ENCODE peak calls at places on chromosomes 12 and 14, in seven cellular contexts. J is endothelial cell, N is AG09319, Q is PC-9, O is progenitor cell of endocrine pancreas, H is AG04450, E is left lung. U is an unnamed sample.
A peak's percentile ranks its signal among the peaks of the same experiment; 100 is the strongest.

GRCh38 chr12:113230315-113231274 is 9.3 kb downstream of the TPCN1 start:
- DNase-seq in N (no peak), Q (no peak), E (peak; percentile 30), O (no peak), H (no peak), J (no peak), U (no peak)

GRCh38 chr12:26692417-26692816 is 140.6 kb downstream of the ITPR2 start:
- DNase-seq in O (no peak), N (no peak), E (no peak), H (no peak), Q (no peak), J (no peak), U (no peak)

GRCh38 chr12:13177896-13178295 is 18.6 kb upstream of the EMP1 start:
- DNase-seq in O (no peak), Q (no peak), N (no peak), J (no peak), E (no peak), H (no peak), U (no peak)

GRCh38 chr14:29271669-29272068 is 505.1 kb downstream of the FOXG1 start:
- DNase-seq in O (no peak), Q (no peak), J (no peak), N (no peak), H (no peak), E (no peak), U (no peak)

GRCh38 chr14:58107947-58108552 is 44.0 kb downstream of the ARMH4 start:
- DNase-seq in O (no peak), Q (peak; percentile 30), E (no peak), J (peak; percentile 34), N (peak; percentile 46), H (peak; percentile 46), U (peak; percentile 40)

GRCh38 chr12:31644536-31644935 is 15.0 kb upstream of the ETFBKMT start:
- DNase-seq in N (no peak), Q (no peak), H (no peak), O (no peak), E (no peak), J (no peak), U (no peak)

GRCh38 chr14:59342516-59343484 is 122.4 kb downstream of the GPR135 start:
- DNase-seq in J (no peak), Q (peak; percentile 72), E (no peak), O (no peak), N (no peak), H (no peak), U (no peak)

GRCh38 chr14:101174522-101174838 is 271.0 kb upstream of the RTL1 start:
- DNase-seq in Q (no peak), H (no peak), N (no peak), J (no peak), E (peak; percentile 61), O (no peak), U (no peak)

GRCh38 chr12:95070378-95070777 is 3.0 kb downstream of the NR2C1 start:
- DNase-seq in H (no peak), N (no peak), O (no peak), J (no peak), Q (no peak), E (no peak), U (no peak)

GRCh38 chr14:105857223-105857815 is 330.9 kb downstream of the TMEM121 start:
- DNase-seq in H (no peak), O (no peak), N (no peak), Q (no peak), E (peak; percentile 27), J (no peak), U (no peak)

GRCh38 chr14:53278602-53279506 is 125.7 kb upstream of the DDHD1 start:
- DNase-seq in E (no peak), N (no peak), H (peak; percentile 45), O (no peak), J (no peak), Q (peak; percentile 8), U (no peak)

GRCh38 chr12:40691913-40692616 is at the start of gene CNTN1:
- DNase-seq in Q (peak; percentile 44), H (no peak), J (peak; percentile 77), N (peak; percentile 16), O (peak; percentile 68), E (peak; percentile 72), U (peak; percentile 74)

GRCh38 chr14:54653764-54654469 is 87.0 kb downstream of the SAMD4A start:
- DNase-seq in J (peak; percentile 48), Q (peak; percentile 61), O (no peak), H (no peak), N (no peak), E (no peak), U (no peak)

GRCh38 chr12:123808167-123808566 is 46.1 kb downstream of the DNAH10 start:
- DNase-seq in E (no peak), Q (peak; percentile 11), H (no peak), J (peak; percentile 24), O (no peak), N (no peak), U (peak; percentile 11)

GRCh38 chr14:62957562-62957961 is 87.7 kb downstream of the KCNH5 start:
- DNase-seq in H (peak; percentile 94), J (no peak), Q (peak; percentile 37), N (no peak), O (no peak), E (peak; percentile 32), U (no peak)

GRCh38 chr12:67595365-67595764 is 53.2 kb upstream of the DYRK2 start:
- DNase-seq in H (no peak), O (no peak), N (no peak), J (no peak), E (no peak), Q (no peak), U (no peak)

GRCh38 chr14:57831981-57832380 is 33.9 kb downstream of the SLC35F4 start:
- DNase-seq in O (no peak), Q (no peak), E (no peak), N (no peak), H (no peak), J (peak; percentile 11), U (no peak)

GRCh38 chr12:129069886-129070285 is 216.6 kb downstream of the GLT1D1 start:
- DNase-seq in E (no peak), J (no peak), H (no peak), O (no peak), Q (no peak), N (no peak), U (no peak)

GRCh38 chr12:113065126-113066007 is 8.8 kb downstream of the DTX1 start:
- DNase-seq in N (no peak), E (no peak), H (no peak), O (peak; percentile 50), Q (peak; percentile 11), J (peak; percentile 67), U (peak; percentile 40)

GRCh38 chr12:79409562-79409961 is 281.2 kb downstream of the PAWR start:
- DNase-seq in Q (no peak), H (peak; percentile 81), E (no peak), N (peak; percentile 82), J (no peak), O (no peak), U (no peak)

GRCh38 chr12:18998343-18999270 is 130.9 kb upstream of the PLEKHA5 start:
- DNase-seq in E (peak; percentile 33), N (peak; percentile 52), H (peak; percentile 71), O (no peak), Q (peak; percentile 30), J (no peak), U (no peak)

GRCh38 chr12:95995238-95996031 is 709 bp downstream of the HAL start:
- DNase-seq in N (no peak), Q (no peak), H (no peak), O (no peak), J (no peak), E (peak; percentile 37), U (no peak)

GRCh38 chr12:21675096-21675495 is 17.5 kb upstream of the LDHB start:
- DNase-seq in J (no peak), H (no peak), N (no peak), O (no peak), E (no peak), Q (no peak), U (no peak)

GRCh38 chr12:13277278-13277677 is 80.8 kb downstream of the EMP1 start:
- DNase-seq in O (no peak), J (no peak), H (no peak), Q (no peak), N (no peak), E (no peak), U (peak; percentile 12)

GRCh38 chr14:61196792-61197191 is 84.3 kb downstream of the TMEM30B start:
- DNase-seq in H (no peak), O (no peak), N (no peak), E (no peak), J (no peak), Q (no peak), U (no peak)
- TF ChIP-seq CTCF in H (no peak), O (no peak), N (no peak), E (no peak), J (no peak), Q (peak; percentile 30), U (no peak)

GRCh38 chr12:116864371-116865160 is 16.7 kb downstream of the HRK start:
- DNase-seq in J (no peak), E (no peak), O (no peak), H (peak; percentile 42), Q (peak; percentile 40), N (no peak), U (no peak)

GRCh38 chr12:116860281-116860680 is 21.0 kb downstream of the HRK start:
- DNase-seq in N (no peak), O (no peak), J (no peak), E (no peak), H (no peak), Q (no peak), U (no peak)

GRCh38 chr12:116861331-116861730 is 19.9 kb downstream of the HRK start:
- DNase-seq in O (no peak), J (no peak), E (no peak), H (peak; percentile 75), Q (no peak), N (peak; percentile 41), U (no peak)

GRCh38 chr12:116862167-116862566 is 19.1 kb downstream of the HRK start:
- DNase-seq in O (no peak), J (no peak), Q (no peak), E (no peak), N (no peak), H (no peak), U (no peak)

DNA sequence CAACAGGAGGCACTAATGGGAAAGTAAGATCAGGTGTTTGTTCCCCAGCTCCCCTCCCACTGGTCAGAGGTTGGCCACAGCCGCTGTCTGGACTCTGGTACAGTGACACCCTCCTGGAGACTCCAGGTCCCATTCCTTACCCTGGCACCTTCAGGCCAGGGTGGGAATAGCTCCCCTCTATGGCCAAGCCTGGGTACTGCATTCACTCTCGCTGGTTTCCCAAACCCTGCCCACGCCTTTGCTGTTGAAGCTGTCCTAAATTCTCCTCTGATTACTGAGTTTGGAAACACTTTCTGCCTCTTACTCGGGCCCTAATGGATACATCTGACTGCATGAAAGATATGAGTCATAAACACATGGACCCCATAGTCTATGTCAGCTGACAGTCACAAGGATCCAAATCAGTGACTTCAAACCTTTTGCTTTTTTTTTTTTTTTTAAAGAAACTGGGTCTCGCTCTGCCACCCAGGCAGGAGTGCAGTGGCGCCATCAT is 17.9 kb downstream of the HRK start:
- DNase-seq in Q (no peak), E (no peak), N (no peak), O (no peak), J (peak; percentile 55), H (peak; percentile 27), U (no peak)
- TF ChIP-seq CTCF in Q (peak; percentile 74), E (peak; percentile 25), N (peak; percentile 29), O (peak; percentile 54), J (peak; percentile 82), H (peak; percentile 67), U (peak; percentile 63)

GRCh38 chr12:85155791-85156190 is 119.6 kb downstream of the LRRIQ1 start:
- DNase-seq in O (no peak), N (no peak), Q (no peak), E (no peak), J (no peak), H (no peak), U (no peak)
- TF ChIP-seq CTCF in O (peak; percentile 41), N (peak; percentile 30), Q (peak; percentile 62), E (no peak), J (peak; percentile 30), H (no peak), U (peak; percentile 67)

GRCh38 chr14:104001003-104001402 is 58.7 kb upstream of the RD3L start:
- DNase-seq in H (no peak), Q (no peak), J (peak; percentile 62), E (no peak), N (no peak), O (no peak), U (no peak)
- TF ChIP-seq CTCF in H (no peak), Q (peak; percentile 37), J (peak; percentile 47), E (no peak), N (peak; percentile 4), O (peak; percentile 46), U (peak; percentile 39)